ENCODE peak calls at places on chromosome 20, in ten cellular contexts. X is NCI-H2029; T is stimulated activated naive CD8-positive, alpha-beta T cell treated with anti-CD3 and anti-CD28 coated beads, Interleukin-15, Interleukin-2, amounts not matched to agents 100 U/mL and 50 U/mL, for 24 hours; O is mucosa of gallbladder; M is upper lobe of right lung; K is fibroblast of mammary gland; W is GM04504; Z is stimulated activated naive CD4-positive, alpha-beta T cell; A is activated effector memory CD4-positive, alpha-beta T cell treated with anti-CD3 and anti-CD28 coated beads, Interleukin-2, amount 50 U/mL, for 16 hours; I is stimulated activated CD4-positive, alpha-beta T cell treated with anti-CD3 and anti-CD28 coated beads, TNF-alpha, amount 100 ng/mL, for 24 hours. R is an unnamed sample.

GRCh38 chr20:39289831-39290230 is 327.7 kb downstream of the DHX35 start:
- DNase-seq in X (no peak), T (no peak), O (no peak), M (no peak), K (no peak), W (no peak), Z (no peak), A (no peak), I (no peak), R (no peak)

GRCh38 chr20:59740621-59741020 is 136.3 kb downstream of the PHACTR3 start:
- DNase-seq in X (no peak), T (no peak), O (no peak), M (no peak), K (no peak), W (no peak), Z (no peak), A (no peak), I (no peak), R (no peak)

GRCh38 chr20:49368596-49368995 is 90.7 kb upstream of the ZNFX1 start:
- DNase-seq in X (no peak), T (no peak), O (no peak), M (no peak), K (no peak), W (no peak), Z (no peak), A (no peak), I (no peak), R (no peak)

GRCh38 chr20:54668271-54669053 is 193.1 kb downstream of the DOK5 start:
- DNase-seq in X (no peak), T (peak), O (no peak), M (no peak), K (peak), W (no peak), Z (no peak), A (peak), I (peak), R (no peak)

GRCh38 chr20:50191065-50191565 is 485 bp downstream of the CEBPB start:
- DNase-seq in X (peak), T (peak), O (peak), M (peak), K (peak), W (no peak), Z (peak), A (peak), I (peak), R (peak)

GRCh38 chr20:7155794-7156193 is 388.3 kb downstream of the BMP2 start:
- DNase-seq in X (no peak), T (no peak), O (no peak), M (no peak), K (peak), W (no peak), Z (no peak), A (no peak), I (no peak), R (no peak)

GRCh38 chr20:20224806-20225205 is 143.1 kb upstream of the INSM1 start:
- DNase-seq in X (no peak), T (no peak), O (no peak), M (no peak), K (peak), W (no peak), Z (no peak), A (no peak), I (no peak), R (no peak)

GRCh38 chr20:49993301-49993751 is 10.5 kb downstream of the SNAI1 start:
- DNase-seq in X (no peak), T (no peak), O (no peak), M (no peak), K (no peak), W (no peak), Z (no peak), A (no peak), I (no peak), R (no peak)

GRCh38 chr20:48194578-48194977 is 409.3 kb upstream of the SULF2 start:
- DNase-seq in X (peak), T (no peak), O (no peak), M (no peak), K (no peak), W (no peak), Z (no peak), A (no peak), I (no peak), R (no peak)

GRCh38 chr20:35283441-35284266 is 918 bp downstream of the EIF6 start:
- DNase-seq in X (no peak), T (no peak), O (no peak), M (no peak), K (no peak), W (no peak), Z (no peak), A (no peak), I (no peak), R (no peak)

GRCh38 chr20:50120935-50121693 is 8.2 kb upstream of the UBE2V1 start:
- DNase-seq in X (peak), T (peak), O (peak), M (peak), K (peak), W (peak), Z (peak), A (peak), I (peak), R (peak)

GRCh38 chr20:35018578-35019371 is 63.1 kb downstream of the MYH7B start:
- DNase-seq in X (no peak), T (no peak), O (no peak), M (no peak), K (no peak), W (no peak), Z (no peak), A (no peak), I (no peak), R (no peak)

GRCh38 chr20:25247666-25248500 is at the start of gene PYGB:
- DNase-seq in X (peak), T (peak), O (peak), M (peak), K (peak), W (peak), Z (peak), A (peak), I (peak), R (peak)

GRCh38 chr20:36113566-36114247 is 40.8 kb upstream of the EPB41L1 start:
- DNase-seq in X (no peak), T (no peak), O (no peak), M (no peak), K (no peak), W (no peak), Z (no peak), A (no peak), I (no peak), R (no peak)

GRCh38 chr20:3696200-3696599 is 14.4 kb upstream of the ADAM33 start:
- DNase-seq in X (no peak), T (no peak), O (no peak), M (no peak), K (peak), W (no peak), Z (no peak), A (no peak), I (no peak), R (no peak)

GRCh38 chr20:50224052-50224451 is 33.4 kb downstream of the CEBPB start:
- DNase-seq in X (no peak), T (no peak), O (no peak), M (no peak), K (no peak), W (no peak), Z (no peak), A (no peak), I (no peak), R (no peak)

GRCh38 chr20:41892031-41892430 is 273.9 kb upstream of the CHD6 start:
- DNase-seq in X (no peak), T (no peak), O (no peak), M (no peak), K (no peak), W (no peak), Z (no peak), A (no peak), I (no peak), R (no peak)

GRCh38 chr20:46051556-46052323 is 22.7 kb downstream of the SLC12A5 start:
- DNase-seq in X (peak), T (no peak), O (no peak), M (no peak), K (no peak), W (no peak), Z (no peak), A (no peak), I (no peak), R (no peak)

GRCh38 chr20:35523298-35523888 is 6.1 kb downstream of the C20orf173 start:
- DNase-seq in X (no peak), T (peak), O (no peak), M (no peak), K (peak), W (no peak), Z (no peak), A (no peak), I (no peak), R (no peak)

GRCh38 chr20:36543187-36544133 is 2.1 kb downstream of the MYL9 start:
- DNase-seq in X (no peak), T (no peak), O (peak), M (no peak), K (peak), W (peak), Z (no peak), A (no peak), I (no peak), R (no peak)

GRCh38 chr20:826695-827323 is 6.7 kb upstream of the FAM110A start:
- DNase-seq in X (no peak), T (no peak), O (no peak), M (peak), K (no peak), W (no peak), Z (no peak), A (no peak), I (no peak), R (peak)

GRCh38 chr20:52484438-52484837 is 292.9 kb upstream of the ZFP64 start:
- DNase-seq in X (no peak), T (no peak), O (no peak), M (no peak), K (no peak), W (peak), Z (no peak), A (no peak), I (no peak), R (no peak)

GRCh38 chr20:48797275-48797825 is 30.4 kb downstream of the PREX1 start:
- DNase-seq in X (no peak), T (no peak), O (peak), M (peak), K (no peak), W (no peak), Z (no peak), A (peak), I (no peak), R (no peak)

GRCh38 chr20:59145926-59146800 is 17.5 kb upstream of the ZNF831 start:
- DNase-seq in X (no peak), T (peak), O (no peak), M (no peak), K (no peak), W (no peak), Z (peak), A (peak), I (peak), R (no peak)